ENCODE peak calls at places on chromosomes 13 and 19, in six cellular contexts. One of them, this sample, is unnamed.

GRCh38 chr19:49564616-49565045 is 15.7 kb downstream of the NOSIP start:
- DNase-seq in cardiac muscle cell: no peak
- DNase-seq in upper lobe of right lung: no peak
- DNase-seq in mesothelial cell of epicardium: no peak
- DNase-seq in CD4-positive, alpha-beta T cell: no peak
- DNase-seq in WTC11: no peak
- DNase-seq in this sample: no peak

GRCh38 chr19:19691683-19692082 is 23.0 kb downstream of the ZNF101 start:
- DNase-seq in upper lobe of right lung: no peak
- DNase-seq in WTC11: no peak
- DNase-seq in mesothelial cell of epicardium: no peak
- DNase-seq in cardiac muscle cell: no peak
- DNase-seq in CD4-positive, alpha-beta T cell: no peak
- DNase-seq in this sample: no peak

GRCh38 chr13:37701306-37701705 is 102.7 kb upstream of the POSTN start:
- DNase-seq in mesothelial cell of epicardium: no peak
- DNase-seq in WTC11: no peak
- DNase-seq in cardiac muscle cell: no peak
- DNase-seq in CD4-positive, alpha-beta T cell: no peak
- DNase-seq in upper lobe of right lung: no peak
- DNase-seq in this sample: no peak

GRCh38 chr13:39417643-39418042 is 185.3 kb downstream of the LHFPL6 start:
- DNase-seq in mesothelial cell of epicardium: no peak
- DNase-seq in cardiac muscle cell: no peak
- DNase-seq in upper lobe of right lung: no peak
- DNase-seq in WTC11: peak; percentile 31
- DNase-seq in CD4-positive, alpha-beta T cell: no peak
- DNase-seq in this sample: no peak

GRCh38 chr13:67752741-67753140 is 522.6 kb upstream of the PCDH9 start:
- DNase-seq in WTC11: no peak
- DNase-seq in upper lobe of right lung: no peak
- DNase-seq in cardiac muscle cell: no peak
- DNase-seq in mesothelial cell of epicardium: no peak
- DNase-seq in CD4-positive, alpha-beta T cell: no peak
- DNase-seq in this sample: no peak

GRCh38 chr13:27770809-27771208 is 21.5 kb upstream of the GSX1 start:
- DNase-seq in WTC11: peak; percentile 56
- DNase-seq in cardiac muscle cell: no peak
- DNase-seq in mesothelial cell of epicardium: no peak
- DNase-seq in upper lobe of right lung: no peak
- DNase-seq in CD4-positive, alpha-beta T cell: no peak
- DNase-seq in this sample: no peak

GRCh38 chr13:48233886-48234488 is 981 bp downstream of the ITM2B start:
- DNase-seq in cardiac muscle cell: no peak
- DNase-seq in CD4-positive, alpha-beta T cell: no peak
- DNase-seq in mesothelial cell of epicardium: no peak
- DNase-seq in upper lobe of right lung: no peak
- DNase-seq in WTC11: no peak
- DNase-seq in this sample: no peak

GRCh38 chr13:44406617-44407016 is 33.0 kb downstream of the SERP2 start:
- DNase-seq in upper lobe of right lung: no peak
- DNase-seq in CD4-positive, alpha-beta T cell: no peak
- DNase-seq in cardiac muscle cell: no peak
- DNase-seq in WTC11: no peak
- DNase-seq in mesothelial cell of epicardium: no peak
- DNase-seq in this sample: no peak

GRCh38 chr13:72313546-72313945 is 413.9 kb downstream of the MZT1 start:
- DNase-seq in WTC11: no peak
- DNase-seq in upper lobe of right lung: no peak
- DNase-seq in cardiac muscle cell: no peak
- DNase-seq in CD4-positive, alpha-beta T cell: no peak
- DNase-seq in mesothelial cell of epicardium: no peak
- DNase-seq in this sample: no peak

GRCh38 chr13:107721436-107721835 is 493.9 kb downstream of the LIG4 start:
- DNase-seq in cardiac muscle cell: no peak
- DNase-seq in upper lobe of right lung: no peak
- DNase-seq in WTC11: no peak
- DNase-seq in mesothelial cell of epicardium: no peak
- DNase-seq in CD4-positive, alpha-beta T cell: no peak
- DNase-seq in this sample: no peak

GRCh38 chr13:42957881-42958280 is 34.2 kb downstream of the EPSTI1 start:
- DNase-seq in CD4-positive, alpha-beta T cell: no peak
- DNase-seq in WTC11: no peak
- DNase-seq in mesothelial cell of epicardium: no peak
- DNase-seq in cardiac muscle cell: no peak
- DNase-seq in upper lobe of right lung: no peak
- DNase-seq in this sample: no peak

GRCh38 chr19:50377051-50377441 is 789 bp downstream of the NR1H2 start:
- DNase-seq in WTC11: peak; percentile 90
- DNase-seq in upper lobe of right lung: peak; percentile 80
- DNase-seq in cardiac muscle cell: peak; percentile 21
- DNase-seq in mesothelial cell of epicardium: peak; percentile 44
- DNase-seq in CD4-positive, alpha-beta T cell: peak; percentile 57
- DNase-seq in this sample: no peak

GRCh38 chr19:46144756-46145155 is 3.3 kb upstream of the IGFL2 start:
- DNase-seq in CD4-positive, alpha-beta T cell: no peak
- DNase-seq in mesothelial cell of epicardium: no peak
- DNase-seq in cardiac muscle cell: no peak
- DNase-seq in WTC11: no peak
- DNase-seq in upper lobe of right lung: no peak
- DNase-seq in this sample: no peak

GRCh38 chr19:35216833-35217707 is 11.5 kb downstream of the FAM187B start:
- DNase-seq in CD4-positive, alpha-beta T cell: peak; percentile 56
- DNase-seq in upper lobe of right lung: peak; percentile 62
- DNase-seq in mesothelial cell of epicardium: no peak
- DNase-seq in WTC11: peak; percentile 59
- DNase-seq in cardiac muscle cell: no peak
- DNase-seq in this sample: peak; percentile 85

GRCh38 chr19:27779953-27780352 is 1433.0 kb downstream of the UQCRFS1 start:
- DNase-seq in WTC11: no peak
- DNase-seq in CD4-positive, alpha-beta T cell: no peak
- DNase-seq in upper lobe of right lung: no peak
- DNase-seq in mesothelial cell of epicardium: no peak
- DNase-seq in cardiac muscle cell: no peak
- DNase-seq in this sample: no peak

GRCh38 chr19:6654347-6655310 is 15.3 kb downstream of the TNFSF14 start:
- DNase-seq in mesothelial cell of epicardium: no peak
- DNase-seq in cardiac muscle cell: no peak
- DNase-seq in CD4-positive, alpha-beta T cell: no peak
- DNase-seq in WTC11: no peak
- DNase-seq in upper lobe of right lung: no peak
- DNase-seq in this sample: no peak

GRCh38 chr13:93172109-93172508 is 54.5 kb upstream of the GPC6 start:
- DNase-seq in CD4-positive, alpha-beta T cell: no peak
- DNase-seq in WTC11: peak; percentile 16
- DNase-seq in mesothelial cell of epicardium: no peak
- DNase-seq in upper lobe of right lung: no peak
- DNase-seq in cardiac muscle cell: no peak
- DNase-seq in this sample: no peak
- TF ChIP-seq CTCF in CD4-positive, alpha-beta T cell: no peak
- TF ChIP-seq CTCF in WTC11: peak; percentile 45
- TF ChIP-seq CTCF in mesothelial cell of epicardium: peak; percentile 56
- TF ChIP-seq CTCF in upper lobe of right lung: peak; percentile 18
- TF ChIP-seq CTCF in cardiac muscle cell: no peak
- TF ChIP-seq CTCF in this sample: no peak

GRCh38 chr13:66200555-66200954 is 1029.6 kb downstream of the PCDH9 start:
- DNase-seq in WTC11: no peak
- DNase-seq in mesothelial cell of epicardium: no peak
- DNase-seq in cardiac muscle cell: no peak
- DNase-seq in upper lobe of right lung: no peak
- DNase-seq in CD4-positive, alpha-beta T cell: no peak
- DNase-seq in this sample: no peak
- TF ChIP-seq CTCF in WTC11: no peak
- TF ChIP-seq CTCF in mesothelial cell of epicardium: no peak
- TF ChIP-seq CTCF in cardiac muscle cell: no peak
- TF ChIP-seq CTCF in upper lobe of right lung: no peak
- TF ChIP-seq CTCF in CD4-positive, alpha-beta T cell: no peak
- TF ChIP-seq CTCF in this sample: no peak

GRCh38 chr19:42251572-42251990 is 3.3 kb downstream of the ERF start:
- DNase-seq in mesothelial cell of epicardium: no peak
- DNase-seq in CD4-positive, alpha-beta T cell: no peak
- DNase-seq in upper lobe of right lung: no peak
- DNase-seq in WTC11: no peak
- DNase-seq in cardiac muscle cell: no peak
- DNase-seq in this sample: no peak
- TF ChIP-seq CTCF in mesothelial cell of epicardium: no peak
- TF ChIP-seq CTCF in CD4-positive, alpha-beta T cell: no peak
- TF ChIP-seq CTCF in upper lobe of right lung: no peak
- TF ChIP-seq CTCF in WTC11: no peak
- TF ChIP-seq CTCF in cardiac muscle cell: no peak
- TF ChIP-seq CTCF in this sample: no peak

GRCh38 chr13:113123226-113124150 is 889 bp downstream of the F10 start:
- DNase-seq in upper lobe of right lung: no peak
- DNase-seq in mesothelial cell of epicardium: no peak
- DNase-seq in CD4-positive, alpha-beta T cell: no peak
- DNase-seq in cardiac muscle cell: no peak
- DNase-seq in WTC11: peak; percentile 53
- DNase-seq in this sample: no peak
- TF ChIP-seq CTCF in upper lobe of right lung: no peak
- TF ChIP-seq CTCF in mesothelial cell of epicardium: no peak
- TF ChIP-seq CTCF in CD4-positive, alpha-beta T cell: no peak
- TF ChIP-seq CTCF in cardiac muscle cell: no peak
- TF ChIP-seq CTCF in WTC11: peak; percentile 30
- TF ChIP-seq CTCF in this sample: no peak

GRCh38 chr13:21470785-21471184 is 11.7 kb upstream of the ZDHHC20 start:
- DNase-seq in WTC11: no peak
- DNase-seq in mesothelial cell of epicardium: no peak
- DNase-seq in CD4-positive, alpha-beta T cell: no peak
- DNase-seq in upper lobe of right lung: no peak
- DNase-seq in cardiac muscle cell: no peak
- DNase-seq in this sample: no peak
- TF ChIP-seq CTCF in WTC11: no peak
- TF ChIP-seq CTCF in mesothelial cell of epicardium: no peak
- TF ChIP-seq CTCF in CD4-positive, alpha-beta T cell: no peak
- TF ChIP-seq CTCF in upper lobe of right lung: no peak
- TF ChIP-seq CTCF in cardiac muscle cell: no peak
- TF ChIP-seq CTCF in this sample: no peak

GRCh38 chr19:2254052-2254872 is 2.0 kb downstream of the JSRP1 start:
- DNase-seq in mesothelial cell of epicardium: peak; percentile 79
- DNase-seq in upper lobe of right lung: no peak
- DNase-seq in CD4-positive, alpha-beta T cell: no peak
- DNase-seq in WTC11: peak; percentile 86
- DNase-seq in cardiac muscle cell: peak; percentile 76
- DNase-seq in this sample: no peak

GRCh38 chr19:2253106-2254051 is 2.8 kb downstream of the JSRP1 start:
- DNase-seq in cardiac muscle cell: peak; percentile 59
- DNase-seq in upper lobe of right lung: no peak
- DNase-seq in WTC11: peak; percentile 72
- DNase-seq in CD4-positive, alpha-beta T cell: peak; percentile 70
- DNase-seq in mesothelial cell of epicardium: no peak
- DNase-seq in this sample: no peak

GRCh38 chr19:2259331-2259730 is 3.1 kb upstream of the JSRP1 start:
- DNase-seq in cardiac muscle cell: no peak
- DNase-seq in CD4-positive, alpha-beta T cell: no peak
- DNase-seq in upper lobe of right lung: no peak
- DNase-seq in WTC11: no peak
- DNase-seq in mesothelial cell of epicardium: no peak
- DNase-seq in this sample: no peak

GRCh38 chr19:2255112-2255845 is 938 bp downstream of the JSRP1 start:
- DNase-seq in mesothelial cell of epicardium: no peak
- DNase-seq in CD4-positive, alpha-beta T cell: no peak
- DNase-seq in upper lobe of right lung: no peak
- DNase-seq in cardiac muscle cell: no peak
- DNase-seq in WTC11: peak; percentile 12
- DNase-seq in this sample: no peak

GRCh38 chr19:2255982-2256685 is at the start of gene JSRP1:
- DNase-seq in cardiac muscle cell: no peak
- DNase-seq in mesothelial cell of epicardium: no peak
- DNase-seq in upper lobe of right lung: no peak
- DNase-seq in CD4-positive, alpha-beta T cell: no peak
- DNase-seq in WTC11: peak; percentile 20
- DNase-seq in this sample: no peak
- TF ChIP-seq CTCF in cardiac muscle cell: no peak
- TF ChIP-seq CTCF in mesothelial cell of epicardium: no peak
- TF ChIP-seq CTCF in upper lobe of right lung: no peak
- TF ChIP-seq CTCF in CD4-positive, alpha-beta T cell: no peak
- TF ChIP-seq CTCF in WTC11: no peak
- TF ChIP-seq CTCF in this sample: no peak

DNA sequence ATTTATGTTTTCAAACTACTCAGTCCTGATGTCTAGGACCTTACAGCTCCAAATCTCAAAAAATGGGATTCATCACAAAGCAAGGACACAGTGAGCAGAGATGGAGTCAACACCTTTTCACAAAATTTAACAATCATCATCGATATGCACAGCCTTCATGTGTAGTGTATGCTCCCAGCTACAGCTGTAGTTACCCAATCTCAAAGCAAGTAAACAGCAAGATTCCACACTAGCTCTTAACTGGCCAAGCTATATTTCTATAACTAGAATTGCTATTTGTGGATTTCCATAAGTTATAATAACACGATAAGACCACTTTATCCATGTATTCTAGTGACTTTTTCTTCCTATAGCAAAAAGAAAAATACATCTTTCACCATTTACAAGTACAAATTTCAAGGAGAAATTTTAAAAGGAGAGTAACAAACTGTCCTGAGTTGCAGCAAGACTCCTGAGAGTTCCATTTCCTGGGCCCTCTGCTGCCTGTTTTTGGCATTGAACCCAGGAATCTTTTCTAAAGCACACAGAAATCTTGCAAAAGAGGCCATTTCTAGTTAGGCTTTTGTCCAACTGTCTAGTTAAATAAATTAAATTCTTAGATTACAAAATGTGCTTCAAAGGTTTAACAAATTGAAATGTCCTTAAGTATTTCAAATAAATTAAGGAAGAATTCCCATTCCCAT is 460.6 kb downstream of the FGF14 start:
- DNase-seq in CD4-positive, alpha-beta T cell: no peak
- DNase-seq in cardiac muscle cell: peak; percentile 2
- DNase-seq in mesothelial cell of epicardium: no peak
- DNase-seq in WTC11: no peak
- DNase-seq in upper lobe of right lung: no peak
- DNase-seq in this sample: no peak
- TF ChIP-seq CTCF in CD4-positive, alpha-beta T cell: no peak
- TF ChIP-seq CTCF in cardiac muscle cell: no peak
- TF ChIP-seq CTCF in mesothelial cell of epicardium: no peak
- TF ChIP-seq CTCF in WTC11: no peak
- TF ChIP-seq CTCF in upper lobe of right lung: peak; percentile 40
- TF ChIP-seq CTCF in this sample: no peak

This sample was measured in CD14-positive monocyte.